ENCODE peak calls at places on chromosomes 12 and 14, in eight cellular contexts. F is RWPE1, B is kidney epithelial cell, O is ovary, I is WTC11, Q is heart left ventricle, S is neural progenitor cell, Z is astrocyte. G is an unnamed sample.

GRCh38 chr12:68453876-68454275 is 121.7 kb upstream of the MDM1 start:
- DNase-seq in F (no peak), B (no peak), O (no peak), I (no peak), Q (no peak), S (no peak), Z (no peak), G (no peak)

GRCh38 chr12:112468041-112468440 is 49.3 kb downstream of the PTPN11 start:
- DNase-seq in F (no peak), B (no peak), O (no peak), I (no peak), Q (no peak), S (no peak), Z (no peak), G (peak; percentile 72)

GRCh38 chr14:24692382-24693352 is 58.7 kb upstream of the GZMB start:
- DNase-seq in F (no peak), B (no peak), O (no peak), I (no peak), Q (no peak), S (no peak), Z (no peak), G (no peak)

GRCh38 chr12:71626098-71626497 is 37.5 kb downstream of the ZFC3H1 start:
- DNase-seq in F (no peak), B (no peak), O (no peak), I (no peak), Q (no peak), S (no peak), Z (no peak), G (no peak)

GRCh38 chr12:65624554-65625086 is 199.7 kb upstream of the HMGA2 start:
- DNase-seq in F (no peak), B (no peak), O (no peak), I (no peak), Q (no peak), S (no peak), Z (no peak), G (no peak)

GRCh38 chr12:27652174-27652763 is 44.0 kb upstream of the REP15 start:
- DNase-seq in F (peak; percentile 65), B (peak; percentile 43), O (no peak), I (peak; percentile 41), Q (no peak), S (peak; percentile 92), Z (peak; percentile 52), G (peak; percentile 19)

GRCh38 chr12:52132754-52133161 is 53.3 kb downstream of the SMIM41 start:
- DNase-seq in F (no peak), B (no peak), O (no peak), I (no peak), Q (no peak), S (no peak), Z (no peak), G (no peak)

GRCh38 chr14:32552766-32553165 is 223.7 kb downstream of the AKAP6 start:
- DNase-seq in F (no peak), B (no peak), O (no peak), I (no peak), Q (no peak), S (no peak), Z (no peak), G (no peak)

GRCh38 chr12:103855036-103855712 is 14.1 kb upstream of the NT5DC3 start:
- DNase-seq in F (no peak), B (no peak), O (no peak), I (no peak), Q (no peak), S (no peak), Z (peak; percentile 94), G (no peak)

GRCh38 chr12:2288001-2288400 is 235.2 kb downstream of the CACNA1C start:
- DNase-seq in F (no peak), B (no peak), O (no peak), I (no peak), Q (no peak), S (no peak), Z (no peak), G (no peak)

GRCh38 chr12:108090107-108090899 is 38.8 kb upstream of the WSCD2 start:
- DNase-seq in F (no peak), B (no peak), O (no peak), I (peak; percentile 22), Q (no peak), S (no peak), Z (no peak), G (no peak)

GRCh38 chr14:45893127-45893526 is 640.1 kb upstream of the MIS18BP1 start:
- DNase-seq in F (no peak), B (no peak), O (no peak), I (no peak), Q (no peak), S (no peak), Z (no peak), G (no peak)

GRCh38 chr12:32617549-32617948 is 61.6 kb upstream of the DNM1L start:
- DNase-seq in F (no peak), B (no peak), O (no peak), I (no peak), Q (no peak), S (no peak), Z (no peak), G (no peak)

GRCh38 chr14:47040490-47040889 is 388.9 kb upstream of the RPL10L start:
- DNase-seq in F (no peak), B (peak; percentile 9), O (no peak), I (no peak), Q (no peak), S (peak; percentile 50), Z (peak; percentile 6), G (no peak)

GRCh38 chr14:69090187-69090789 is 62.6 kb downstream of the DCAF5 start:
- DNase-seq in F (peak; percentile 47), B (no peak), O (no peak), I (peak; percentile 27), Q (no peak), S (peak; percentile 34), Z (no peak), G (no peak)

GRCh38 chr14:21891921-21892320 is 218.3 kb upstream of the OR4E1 start:
- DNase-seq in F (no peak), B (no peak), O (no peak), I (no peak), Q (no peak), S (no peak), Z (no peak), G (no peak)

DNA sequence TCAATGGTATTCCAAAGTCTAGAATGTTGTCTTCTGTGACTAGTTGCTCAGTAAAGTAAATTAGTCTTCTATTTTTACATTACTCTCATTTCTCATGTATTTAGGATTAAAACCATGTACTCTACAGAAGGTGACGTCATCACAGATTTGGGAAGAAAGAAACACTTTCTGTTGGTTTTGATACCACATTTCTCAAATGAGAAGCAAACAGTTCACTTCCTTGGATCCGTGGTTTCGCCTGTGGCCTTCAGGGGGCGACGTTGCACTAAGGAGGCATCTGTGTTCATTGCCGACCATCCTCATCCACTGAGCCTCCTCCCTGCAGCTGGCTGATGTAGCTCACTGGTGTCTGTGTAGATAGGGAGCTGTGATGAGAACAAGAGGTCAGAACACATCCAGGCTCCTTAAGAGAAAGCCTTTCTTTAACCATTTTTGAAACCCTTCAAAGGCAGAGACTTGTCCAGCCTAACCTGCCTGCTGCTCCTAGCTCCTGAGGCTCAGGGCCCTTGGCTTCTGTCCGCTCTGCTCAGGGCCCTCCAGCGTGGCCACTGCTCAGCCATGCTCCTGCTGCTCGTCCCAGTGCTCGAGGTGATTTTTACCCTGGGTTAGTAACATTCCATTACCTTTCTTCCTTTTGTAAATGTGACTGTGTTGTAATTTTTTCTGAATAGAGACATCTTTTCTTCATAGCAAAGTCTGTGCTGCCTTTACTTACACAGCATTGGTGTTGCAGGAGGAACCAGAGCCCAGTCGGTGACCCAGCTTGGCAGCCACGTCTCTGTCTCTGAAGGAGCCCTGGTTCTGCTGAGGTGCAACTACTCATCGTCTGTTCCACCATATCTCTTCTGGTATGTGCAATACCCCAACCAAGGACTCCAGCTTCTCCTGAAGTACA is 220.6 kb upstream of the OR4E1 start:
- DNase-seq in F (no peak), B (no peak), O (no peak), I (peak; percentile 62), Q (no peak), S (peak; percentile 52), Z (no peak), G (peak; percentile 61)
- TF ChIP-seq CTCF in F (no peak), B (peak; percentile 39), O (no peak), I (peak; percentile 27), Q (no peak), S (peak; percentile 70), Z (no peak), G (peak; percentile 57)

DNA sequence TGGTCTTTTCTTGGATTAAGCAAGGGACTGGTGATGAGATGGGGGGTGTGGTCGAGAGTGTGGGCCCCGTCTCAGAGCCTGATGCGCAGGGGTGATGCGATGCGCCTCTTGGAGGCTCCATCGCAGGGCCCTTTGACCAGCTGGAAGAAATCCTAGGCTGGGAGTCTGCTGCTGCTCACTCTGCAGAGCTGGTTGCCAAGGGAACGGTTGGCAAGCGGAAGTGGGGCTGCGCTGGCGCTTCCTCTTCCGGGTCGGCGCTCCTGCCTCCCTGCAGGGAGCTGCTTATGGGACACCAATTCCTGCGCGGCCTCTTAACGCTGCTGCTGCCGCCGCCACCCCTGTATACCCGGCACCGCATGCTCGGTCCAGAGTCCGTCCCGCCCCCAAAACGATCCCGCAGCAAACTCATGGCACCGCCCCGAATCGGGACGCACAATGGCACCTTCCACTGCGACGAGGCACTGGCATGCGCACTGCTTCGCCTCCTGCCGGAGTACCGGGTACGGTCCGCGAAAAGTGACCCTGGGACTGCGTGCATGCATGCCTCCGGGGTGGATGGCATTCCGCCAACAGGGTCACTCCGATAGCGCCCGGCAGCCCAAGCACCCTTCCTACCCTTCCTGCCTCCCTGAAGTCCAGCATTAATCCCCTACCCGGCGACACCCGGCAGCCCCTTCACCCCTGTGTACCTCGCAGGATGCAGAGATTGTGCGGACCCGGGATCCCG is at the start of gene MYG1:
- DNase-seq in F (peak; percentile 78), B (peak; percentile 57), O (peak; percentile 85), I (peak; percentile 89), Q (peak; percentile 92), S (peak; percentile 96), Z (peak; percentile 77), G (peak; percentile 87)
- TF ChIP-seq CTCF in F (no peak), B (peak; percentile 38), O (no peak), I (no peak), Q (peak; percentile 41), S (peak; percentile 33), Z (no peak), G (no peak)

DNA sequence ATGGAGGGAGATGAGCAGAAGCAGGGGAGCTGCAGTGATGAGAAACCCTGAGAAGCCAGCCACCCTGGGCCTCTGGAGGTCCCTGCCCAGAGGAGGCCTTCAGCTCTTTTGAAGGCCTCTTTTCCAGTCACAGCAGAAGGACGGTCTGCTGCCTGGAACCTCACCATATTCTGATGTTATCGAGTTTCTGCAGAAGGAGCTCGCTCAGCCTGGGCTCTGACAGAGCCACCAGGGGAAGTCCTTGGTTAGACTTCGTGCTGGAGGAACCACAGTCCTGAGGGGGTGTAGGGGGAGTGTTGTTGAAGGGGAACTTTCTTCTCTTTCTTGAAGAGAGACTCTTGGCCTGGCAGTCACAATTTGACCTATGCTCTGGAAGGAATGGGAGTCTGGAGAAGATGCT is 25.1 kb upstream of the BATF start:
- DNase-seq in F (no peak), B (no peak), O (no peak), I (no peak), Q (no peak), S (no peak), Z (no peak), G (no peak)
- TF ChIP-seq CTCF in F (no peak), B (no peak), O (no peak), I (no peak), Q (no peak), S (no peak), Z (no peak), G (no peak)

DNA sequence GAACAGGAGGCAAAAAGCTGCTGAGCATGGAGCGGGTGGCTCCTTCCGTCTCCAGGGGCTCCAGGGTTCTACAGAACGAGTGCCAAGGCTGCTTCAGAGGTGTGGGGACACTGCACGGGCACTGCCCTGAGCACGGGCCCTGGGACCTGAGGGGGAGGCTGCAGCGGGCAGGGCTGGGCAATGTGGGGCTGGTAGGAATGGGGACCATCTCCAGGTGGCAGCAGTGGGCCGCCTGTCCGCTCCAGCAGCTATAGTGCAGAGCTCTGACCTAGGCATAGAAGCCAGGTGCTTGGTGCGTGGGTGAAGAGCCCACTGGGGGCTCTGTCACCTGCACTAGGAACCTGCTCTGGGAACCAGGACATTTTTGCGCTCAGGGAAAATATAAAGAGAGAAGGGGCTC is 22.3 kb downstream of the HDAC7 start:
- DNase-seq in F (no peak), B (no peak), O (no peak), I (peak; percentile 69), Q (no peak), S (peak; percentile 54), Z (no peak), G (no peak)
- TF ChIP-seq CTCF in F (no peak), B (peak; percentile 49), O (no peak), I (peak; percentile 27), Q (peak; percentile 40), S (peak; percentile 56), Z (peak; percentile 11), G (no peak)

G was measured in glutamatergic neuron.